ENCODE peak calls at places on chromosomes 16 and 17, in seven cellular contexts. E, N, K, R, Q, V and B are unnamed samples.

GRCh38 chr16:19833581-19833980 is 51.1 kb downstream of the GPRC5B start:
- DNase-seq in Q (no peak), V (no peak), R (no peak), E (no peak), N (no peak), K (no peak), B (no peak)

GRCh38 chr17:42458497-42459255 is at the start of gene ATP6V0A1:
- DNase-seq in R (peak), K (peak), E (peak), Q (peak), N (peak), V (peak), B (peak)

GRCh38 chr17:6046431-6046830 is 23.7 kb upstream of the WSCD1 start:
- DNase-seq in K (no peak), N (no peak), R (no peak), Q (no peak), E (no peak), V (no peak), B (no peak)

GRCh38 chr16:82935781-82936180 is 309.0 kb downstream of the CDH13 start:
- DNase-seq in E (no peak), R (no peak), N (no peak), V (no peak), K (no peak), Q (no peak), B (no peak)

GRCh38 chr17:52096056-52096455 is 62.5 kb downstream of the CA10 start:
- DNase-seq in Q (no peak), K (no peak), V (no peak), N (no peak), E (no peak), R (no peak), B (no peak)

GRCh38 chr16:88782454-88783390 is 2.3 kb downstream of the PIEZO1 start:
- DNase-seq in R (peak), E (peak), K (peak), Q (no peak), V (no peak), N (peak), B (no peak)

GRCh38 chr17:19260958-19261357 is 23.8 kb downstream of the EPN2 start:
- DNase-seq in Q (no peak), V (peak), E (no peak), N (no peak), K (peak), R (no peak), B (no peak)

GRCh38 chr17:80358861-80359260 is 56.1 kb upstream of the ENDOV start:
- DNase-seq in N (no peak), V (no peak), E (no peak), Q (no peak), K (no peak), R (no peak), B (no peak)

GRCh38 chr17:3970668-3971067 is 6.4 kb upstream of the ATP2A3 start:
- DNase-seq in V (no peak), N (no peak), E (no peak), K (no peak), Q (no peak), R (no peak), B (no peak)

GRCh38 chr17:44828919-44829557 is 1.0 kb downstream of the GJC1 start:
- DNase-seq in N (no peak), K (no peak), Q (no peak), E (peak), V (no peak), R (no peak), B (peak)

GRCh38 chr17:74748279-74748528 is 224 bp upstream of the NHERF1 start:
- DNase-seq in E (no peak), V (no peak), R (no peak), Q (peak), K (no peak), N (no peak), B (no peak)

GRCh38 chr17:38461683-38462082 is 33.4 kb downstream of the ARHGAP23 start:
- DNase-seq in N (no peak), Q (no peak), K (no peak), V (no peak), R (no peak), E (no peak), B (no peak)

GRCh38 chr17:13704333-13704732 is 102.6 kb upstream of the HS3ST3A1 start:
- DNase-seq in E (no peak), K (peak), V (no peak), N (peak), Q (no peak), R (no peak), B (no peak)

GRCh38 chr17:50583636-50584035 is 23.1 kb downstream of the CACNA1G start:
- DNase-seq in R (no peak), V (no peak), E (no peak), K (no peak), N (no peak), Q (no peak), B (no peak)

GRCh38 chr16:14111713-14112538 is 40.8 kb downstream of the MRTFB start:
- DNase-seq in R (no peak), E (no peak), V (no peak), K (peak), Q (no peak), N (no peak), B (no peak)

GRCh38 chr17:82198092-82198491 is 14.6 kb downstream of the CCDC57 start:
- DNase-seq in E (no peak), K (no peak), N (no peak), Q (no peak), R (no peak), V (no peak), B (no peak)

GRCh38 chr17:1223662-1224061 is 43.9 kb upstream of the ABR start:
- DNase-seq in N (no peak), V (no peak), Q (no peak), K (no peak), E (no peak), R (no peak), B (no peak)

GRCh38 chr16:27687605-27688004 is 137.7 kb downstream of the KATNIP start:
- DNase-seq in K (no peak), Q (no peak), R (no peak), E (no peak), V (no peak), N (no peak), B (no peak)

GRCh38 chr17:38590988-38591758 is 14.6 kb downstream of the SRCIN1 start:
- DNase-seq in Q (no peak), E (no peak), R (no peak), K (peak), V (no peak), N (no peak), B (no peak)

GRCh38 chr16:87319011-87319410 is 1.8 kb upstream of the C16orf95 start:
- DNase-seq in K (peak), R (no peak), V (no peak), E (no peak), N (no peak), Q (no peak), B (no peak)

GRCh38 chr16:71383054-71383773 is 24.7 kb downstream of the CALB2 start:
- DNase-seq in R (no peak), Q (no peak), N (peak), V (no peak), E (peak), K (peak), B (no peak)

GRCh38 chr17:68849673-68850260 is 105.4 kb downstream of the ABCA8 start:
- DNase-seq in V (peak), E (no peak), Q (no peak), K (peak), N (no peak), R (no peak), B (no peak)

GRCh38 chr16:83002351-83003334 is 375.9 kb downstream of the CDH13 start:
- DNase-seq in R (no peak), N (peak), E (no peak), V (peak), K (peak), Q (no peak), B (no peak)

GRCh38 chr17:61205931-61206330 is 193.7 kb upstream of the TBX2 start:
- DNase-seq in K (no peak), V (no peak), R (no peak), N (peak), E (no peak), Q (no peak), B (no peak)

GRCh38 chr17:59221159-59221847 is 992 bp downstream of the GDPD1 start:
- DNase-seq in E (peak), N (no peak), K (peak), Q (no peak), V (no peak), R (no peak), B (no peak)

GRCh38 chr17:74601944-74602572 is 10.0 kb upstream of the CD300LD start:
- DNase-seq in V (no peak), N (peak), K (peak), E (peak), R (peak), Q (no peak), B (peak)

GRCh38 chr17:1005361-1005946 is 8.5 kb downstream of the TIMM22 start:
- DNase-seq in E (no peak), K (peak), V (peak), Q (no peak), R (no peak), N (peak), B (no peak)